ENCODE peak calls at places on chromosomes 2 and 18, in five cellular contexts. D is effector memory CD4-positive, alpha-beta T cell; G is endothelial cell of umbilical vein; K is ovary; I is heart left ventricle. P is an unnamed sample.

GRCh38 chr2:45029215-45029614 is 20.0 kb upstream of the SIX2 start:
- DNase-seq in G (no peak), I (no peak), D (no peak), K (no peak), P (no peak)

GRCh38 chr2:120892967-120893667 is 157.4 kb downstream of the GLI2 start:
- DNase-seq in K (no peak), I (no peak), D (no peak), G (no peak), P (peak; percentile 59)

GRCh38 chr2:16107246-16107645 is 166.9 kb downstream of the MYCN start:
- DNase-seq in D (no peak), K (no peak), I (no peak), G (no peak), P (no peak)

GRCh38 chr2:387980-388421 is 100.1 kb upstream of the ALKAL2 start:
- DNase-seq in D (no peak), K (no peak), I (no peak), G (no peak), P (no peak)

GRCh38 chr18:32469691-32470131 is 971 bp downstream of the GAREM1 start:
- DNase-seq in K (no peak), D (no peak), I (no peak), G (no peak), P (no peak)

GRCh38 chr2:128590309-128591021 is 271.8 kb upstream of the HS6ST1 start:
- DNase-seq in D (no peak), K (no peak), G (no peak), I (no peak), P (no peak)

GRCh38 chr2:240664622-240665021 is 18.1 kb downstream of the AQP12B start:
- DNase-seq in G (no peak), D (no peak), I (no peak), K (no peak), P (no peak)

GRCh38 chr18:59565957-59566356 is 131.3 kb downstream of the CCBE1 start:
- DNase-seq in I (no peak), D (no peak), K (no peak), G (no peak), P (no peak)

GRCh38 chr18:33152376-33152775 is 288.1 kb downstream of the CCDC178 start:
- DNase-seq in I (no peak), D (no peak), G (no peak), K (no peak), P (no peak)

GRCh38 chr2:237998530-237998929 is 31.7 kb downstream of the UBE2F start:
- DNase-seq in D (no peak), I (no peak), K (no peak), G (peak; percentile 83), P (no peak)

GRCh38 chr2:28626891-28627421 is 124.7 kb upstream of the PPP1CB start:
- DNase-seq in G (no peak), K (peak; percentile 82), D (no peak), I (no peak), P (no peak)

GRCh38 chr2:211085056-211085680 is 528.8 kb downstream of the CPS1 start:
- DNase-seq in G (peak; percentile 43), I (no peak), K (no peak), D (no peak), P (no peak)

GRCh38 chr2:71190959-71191943 is 35.7 kb downstream of the PAIP2B start:
- DNase-seq in D (no peak), K (no peak), I (no peak), G (peak; percentile 24), P (no peak)

GRCh38 chr2:30185175-30185574 is 38.4 kb downstream of the YPEL5 start:
- DNase-seq in G (no peak), I (no peak), D (no peak), K (no peak), P (no peak)

GRCh38 chr2:240225660-240226475 is 85.4 kb upstream of the OTOS start:
- DNase-seq in D (no peak), I (peak; percentile 2), G (no peak), K (no peak), P (no peak)

GRCh38 chr2:189954989-189955388 is 107.5 kb downstream of the MSTN start:
- DNase-seq in I (no peak), D (no peak), K (no peak), G (no peak), P (no peak)

GRCh38 chr2:12534646-12535263 is 182.0 kb upstream of the TRIB2 start:
- DNase-seq in K (no peak), I (peak; percentile 30), D (no peak), G (no peak), P (peak; percentile 18)

GRCh38 chr2:187991389-187991788 is 300.3 kb upstream of the GULP1 start:
- DNase-seq in G (no peak), I (no peak), D (no peak), K (no peak), P (no peak)

GRCh38 chr2:1653956-1654695 is 90.2 kb downstream of the PXDN start:
- DNase-seq in I (no peak), D (no peak), G (peak; percentile 40), K (no peak), P (no peak)

GRCh38 chr2:240622631-240623235 is 2.5 kb upstream of the GPR35 start:
- DNase-seq in G (no peak), K (no peak), I (no peak), D (no peak), P (no peak)

GRCh38 chr18:24414349-24415003 is 12.0 kb upstream of the IMPACT start:
- DNase-seq in G (no peak), I (no peak), D (no peak), K (no peak), P (no peak)

GRCh38 chr18:24421831-24422230 is 4.6 kb upstream of the IMPACT start:
- DNase-seq in I (no peak), D (no peak), G (no peak), K (no peak), P (no peak)

GRCh38 chr18:24420551-24420950 is 5.9 kb upstream of the IMPACT start:
- DNase-seq in G (no peak), K (no peak), I (no peak), D (no peak), P (no peak)

GRCh38 chr18:24413148-24413547 is 13.3 kb upstream of the IMPACT start:
- DNase-seq in D (no peak), I (no peak), K (no peak), G (no peak), P (no peak)

GRCh38 chr18:24417465-24417864 is 9.0 kb upstream of the IMPACT start:
- DNase-seq in K (no peak), I (no peak), D (no peak), G (no peak), P (no peak)
- H3K4me3 ChIP-seq in K (no peak overlapping the region), I (no peak overlapping the region), D (no peak overlapping the region), G (no peak overlapping the region), P (no peak overlapping the region)

DNA sequence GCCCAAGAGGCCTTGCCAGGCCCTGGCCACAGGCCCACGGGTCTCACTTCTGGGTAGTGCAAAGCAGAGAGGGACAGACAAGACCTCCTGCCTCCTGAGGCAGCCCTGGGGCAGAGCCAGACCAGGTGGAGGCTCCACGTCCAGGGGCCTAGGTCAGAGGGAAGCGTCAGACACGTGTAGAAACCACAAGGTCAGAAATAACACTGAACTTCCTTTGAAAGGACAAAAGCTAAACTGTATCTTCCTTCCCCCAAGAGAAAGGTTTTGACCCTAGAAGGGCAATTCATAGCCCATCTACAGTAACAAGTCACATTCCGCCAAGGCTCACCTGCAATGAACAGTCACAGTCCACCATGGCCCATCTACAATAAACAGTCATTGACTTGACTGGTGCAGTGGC is 17.9 kb downstream of the SDC1 start:
- DNase-seq in G (no peak), K (no peak), D (no peak), I (no peak), P (peak; percentile 31)
- H3K4me1 ChIP-seq in G (no peaks in the 10 kb centered on the region), K (no peaks in the 10 kb centered on the region), D (no peaks in the 10 kb centered on the region), I (no peaks in the 10 kb centered on the region), P (no peaks in the 10 kb centered on the region)

GRCh38 chr2:172093416-172094318 is 8.4 kb downstream of the DLX1 start:
- DNase-seq in G (no peak), D (no peak), I (no peak), K (no peak), P (no peak)
- H3K27ac ChIP-seq in G (no peak overlapping the region), D (no peak overlapping the region), I (no peak overlapping the region), K (no peak overlapping the region), P (no peak overlapping the region)

DNA sequence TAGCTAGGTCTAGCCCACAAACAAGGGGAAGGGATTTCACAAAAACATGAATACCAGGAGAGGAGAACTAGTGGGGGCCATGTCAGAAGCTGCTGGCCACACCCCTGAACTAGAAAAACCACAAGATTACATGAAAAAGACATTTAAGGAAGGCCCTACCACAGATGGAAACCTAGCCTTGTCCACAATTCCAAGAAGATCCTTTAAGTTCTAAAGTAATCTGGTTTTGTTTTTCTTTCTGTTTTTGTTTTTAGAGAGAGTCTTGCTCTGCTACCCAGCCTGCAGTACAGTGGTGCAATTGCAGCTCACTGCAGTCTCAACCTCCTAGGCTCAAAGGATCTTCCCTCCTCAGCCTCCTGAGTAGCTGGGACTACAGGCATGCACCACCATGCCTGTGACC is 34.2 kb upstream of the CAB39 start:
- DNase-seq in I (no peak), G (no peak), D (no peak), K (no peak), P (no peak)
- H3K4me3 ChIP-seq in I (no peak overlapping the region), G (no peak overlapping the region), D (no peak overlapping the region), K (no peak overlapping the region), P (no peak overlapping the region)

GRCh38 chr18:48832961-48833700 is 117.6 kb downstream of the SMAD7 start:
- DNase-seq in D (no peak), I (peak; percentile 54), K (no peak), G (no peak), P (peak; percentile 70)
- H3K4me1 ChIP-seq in D (peaks cover 71% of the 10 kb centered on the region), I (peaks cover 9% of the 10 kb centered on the region), K (peaks cover 12% of the 10 kb centered on the region), G (peaks cover 34% of the 10 kb centered on the region), P (peaks cover 12% of the 10 kb centered on the region)

DNA sequence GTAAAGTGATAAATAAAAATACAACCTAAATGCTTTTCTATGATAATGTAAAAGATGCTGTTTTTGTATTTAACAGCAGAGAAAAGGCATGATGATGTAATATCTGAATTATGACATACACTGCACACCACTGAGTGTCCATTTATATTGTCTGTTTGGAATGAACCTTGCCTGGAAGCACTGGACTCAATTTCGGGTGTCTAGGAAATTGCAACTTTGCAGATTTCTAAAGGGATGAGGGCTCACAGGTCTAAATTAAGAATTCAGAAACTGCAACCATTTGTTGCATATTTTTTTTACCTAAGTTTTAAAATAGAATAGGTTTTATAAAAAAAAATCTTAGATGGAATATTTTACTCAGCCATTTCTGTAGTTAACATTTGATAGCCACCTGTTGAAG is 131.1 kb upstream of the EPC2 start:
- DNase-seq in G (no peak), I (no peak), K (no peak), D (no peak), P (no peak)
- H3K27ac ChIP-seq in G (no peak overlapping the region), I (no peak overlapping the region), K (no peak overlapping the region), D (no peak overlapping the region), P (no peak overlapping the region)

DNA sequence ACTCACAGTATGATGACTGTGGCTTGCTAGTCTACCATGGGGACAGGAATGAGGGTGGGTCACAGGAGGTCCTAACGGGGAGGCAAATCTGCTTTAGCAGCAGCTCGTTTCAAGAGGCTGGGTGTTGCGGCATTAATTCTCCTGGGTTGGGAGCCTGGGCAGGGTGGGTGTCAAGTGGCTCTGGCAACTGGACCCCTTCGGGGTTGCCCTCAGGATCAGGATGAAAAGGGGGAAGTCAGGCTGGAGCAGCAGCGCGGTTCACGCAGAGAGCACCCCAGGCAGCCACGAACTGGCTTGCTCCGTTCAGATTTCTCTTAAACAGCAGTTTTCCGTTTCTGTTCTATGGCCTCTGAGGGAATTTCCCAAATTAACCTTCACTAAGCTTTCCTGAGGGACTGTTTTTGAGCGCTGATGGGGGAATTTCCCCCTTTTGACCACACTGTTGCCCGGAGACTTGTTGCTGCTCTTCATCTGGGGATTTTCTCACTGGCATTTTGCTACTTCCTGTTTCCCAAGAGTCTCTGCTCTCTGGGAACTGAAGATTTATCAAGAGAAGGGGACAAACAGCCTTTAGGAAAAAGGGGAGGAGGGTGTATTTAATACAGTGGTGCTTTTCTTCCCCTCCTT is 59.9 kb upstream of the PELI1 start:
- DNase-seq in K (no peak), G (peak; percentile 62), D (peak; percentile 59), I (peak; percentile 23), P (peak; percentile 56)
- H3K4me3 ChIP-seq in K (peak overlapping the region; percentile 11), G (no peak overlapping the region), D (peak overlapping the region; percentile 44), I (peak overlapping the region; percentile 30), P (peak overlapping the region; percentile 39)